ENCODE peak calls at places on chromosome 16, in eight cellular contexts. J is ascending aorta; B is naive thymus-derived CD8-positive, alpha-beta T cell; A is CD4-positive, alpha-beta memory T cell; G is stimulated activated CD8-positive, alpha-beta memory T cell treated with anti-CD3 and anti-CD28 coated beads, Interleukin-2, amount 100 ng/mL, for 48 hours; Z is K562; V is activated T-helper 1 cell treated with anti-CD3 and anti-CD28 coated beads, Interleukin-2, amount 50 U/mL, for 16 hours; U is AG10803. D is an unnamed sample.

GRCh38 chr16:30977502-30977901 is 7.5 kb upstream of the HSD3B7 start:
- DNase-seq in J (no peak), B (no peak), A (no peak), G (peak; percentile 19), Z (peak; percentile 48), V (no peak), U (no peak), D (no peak)

GRCh38 chr16:50473375-50473945 is 74.7 kb upstream of the NKD1 start:
- DNase-seq in J (no peak), B (no peak), A (no peak), G (no peak), Z (no peak), V (no peak), U (no peak), D (no peak)

GRCh38 chr16:58345574-58346354 is 46.5 kb upstream of the GINS3 start:
- DNase-seq in J (no peak), B (no peak), A (no peak), G (no peak), Z (no peak), V (no peak), U (no peak), D (no peak)

GRCh38 chr16:70508752-70509151 is 14.6 kb downstream of the COG4 start:
- DNase-seq in J (no peak), B (no peak), A (peak; percentile 24), G (no peak), Z (no peak), V (no peak), U (no peak), D (peak; percentile 6)

GRCh38 chr16:29996773-29997250 is 771 bp downstream of the INO80E start:
- DNase-seq in J (no peak), B (no peak), A (no peak), G (no peak), Z (peak; percentile 25), V (no peak), U (no peak), D (no peak)

GRCh38 chr16:405548-406506 is 4.1 kb downstream of the DECR2 start:
- DNase-seq in J (no peak), B (no peak), A (no peak), G (no peak), Z (no peak), V (no peak), U (no peak), D (no peak)

GRCh38 chr16:2884041-2884451 is 1.0 kb downstream of the FLYWCH2 start:
- DNase-seq in J (no peak), B (no peak), A (no peak), G (no peak), Z (no peak), V (no peak), U (no peak), D (no peak)

GRCh38 chr16:28910046-28911031 is 14.7 kb downstream of the RABEP2 start:
- DNase-seq in J (no peak), B (no peak), A (no peak), G (no peak), Z (no peak), V (no peak), U (no peak), D (peak; percentile 31)

GRCh38 chr16:15564619-15565339 is 78.2 kb downstream of the MARF1 start:
- DNase-seq in J (no peak), B (no peak), A (no peak), G (no peak), Z (no peak), V (no peak), U (no peak), D (no peak)

GRCh38 chr16:72666267-72666666 is 381.7 kb downstream of the ZFHX3 start:
- DNase-seq in J (no peak), B (no peak), A (no peak), G (no peak), Z (no peak), V (no peak), U (peak; percentile 11), D (no peak)

GRCh38 chr16:66842765-66843164 is 1.4 kb upstream of the CA7 start:
- DNase-seq in J (no peak), B (no peak), A (no peak), G (no peak), Z (no peak), V (no peak), U (no peak), D (no peak)

GRCh38 chr16:30927789-30928378 is 4.5 kb downstream of the FBXL19 start:
- DNase-seq in J (no peak), B (no peak), A (no peak), G (no peak), Z (peak; percentile 70), V (no peak), U (peak; percentile 22), D (no peak)

GRCh38 chr16:54744998-54745397 is 185.7 kb upstream of the IRX5 start:
- DNase-seq in J (no peak), B (no peak), A (no peak), G (no peak), Z (no peak), V (no peak), U (no peak), D (no peak)

GRCh38 chr16:65120811-65121721 is 797 bp downstream of the CDH11 start:
- DNase-seq in J (no peak), B (no peak), A (no peak), G (no peak), Z (no peak), V (no peak), U (no peak), D (no peak)

GRCh38 chr16:85735225-85735722 is 15.6 kb downstream of the C16orf74 start:
- DNase-seq in J (no peak), B (peak; percentile 56), A (peak; percentile 61), G (no peak), Z (no peak), V (no peak), U (no peak), D (peak; percentile 64)

GRCh38 chr16:84909686-84910085 is 89.9 kb downstream of the CRISPLD2 start:
- DNase-seq in J (no peak), B (no peak), A (no peak), G (no peak), Z (no peak), V (no peak), U (no peak), D (no peak)

GRCh38 chr16:56506941-56507340 is 12.9 kb downstream of the BBS2 start:
- DNase-seq in J (no peak), B (no peak), A (no peak), G (no peak), Z (no peak), V (no peak), U (peak; percentile 56), D (no peak)

D was measured in naive B cell.